ENCODE peak calls at places on chromosomes 12 and 14, in five cellular contexts. E is heart left ventricle, C is coronary artery, R is mesothelial cell of epicardium, M is AG04449. F is an unnamed sample.

GRCh38 chr14:61478971-61479473 is 157.6 kb downstream of the PRKCH start:
- DNase-seq in C (no peak), R (no peak), E (no peak), M (no peak), F (no peak)

GRCh38 chr12:26298785-26299621 is 103.6 kb downstream of the SSPN start:
- DNase-seq in E (no peak), M (no peak), R (no peak), C (no peak), F (no peak)

GRCh38 chr12:7933255-7933726 is 2.7 kb downstream of the SLC2A3 start:
- DNase-seq in E (peak), C (peak), R (peak), M (peak), F (peak)

GRCh38 chr14:64388533-64389243 is 535 bp downstream of the MTHFD1 start:
- DNase-seq in M (no peak), C (no peak), R (no peak), E (peak), F (no peak)

GRCh38 chr12:91817512-91817911 is 328.1 kb downstream of the BTG1 start:
- DNase-seq in M (no peak), E (no peak), R (no peak), C (no peak), F (no peak)

GRCh38 chr12:96136129-96136528 is 58.0 kb upstream of the ELK3 start:
- DNase-seq in C (no peak), R (no peak), E (no peak), M (peak), F (no peak)

GRCh38 chr12:122245553-122245952 is 19.7 kb upstream of the DIABLO start:
- DNase-seq in E (no peak), R (no peak), C (no peak), M (no peak), F (no peak)

GRCh38 chr12:65720136-65720535 is 104.1 kb upstream of the HMGA2 start:
- DNase-seq in M (peak), E (no peak), C (no peak), R (no peak), F (peak)

GRCh38 chr12:20883288-20883687 is 72.8 kb downstream of the SLCO1B3 start:
- DNase-seq in M (no peak), C (no peak), E (peak), R (no peak), F (no peak)

GRCh38 chr12:22577667-22578066 is 33.3 kb upstream of the C2CD5 start:
- DNase-seq in E (no peak), M (no peak), C (no peak), R (no peak), F (no peak)

GRCh38 chr12:12684375-12685106 is 11.4 kb downstream of the GPR19 start:
- DNase-seq in E (no peak), C (no peak), M (no peak), R (peak), F (no peak)

GRCh38 chr14:53180272-53181221 is 27.4 kb upstream of the DDHD1 start:
- DNase-seq in R (no peak), C (no peak), M (no peak), E (no peak), F (no peak)

GRCh38 chr14:35878272-35879140 is 52.4 kb downstream of the BRMS1L start:
- DNase-seq in R (no peak), C (no peak), M (peak), E (peak), F (peak)

GRCh38 chr12:26869908-26870459 is 37.0 kb upstream of the ITPR2 start:
- DNase-seq in R (no peak), C (no peak), E (no peak), M (no peak), F (no peak)

GRCh38 chr12:57632898-57633825 is at the start of gene B4GALNT1:
- DNase-seq in C (peak), R (peak), M (no peak), E (no peak), F (no peak)

GRCh38 chr14:44962573-44963528 is 861 bp downstream of the TOGARAM1 start:
- DNase-seq in M (no peak), E (peak), R (no peak), C (no peak), F (no peak)

GRCh38 chr14:75229923-75230792 is 48.5 kb upstream of the FOS start:
- DNase-seq in R (no peak), M (no peak), E (no peak), C (no peak), F (no peak)

GRCh38 chr12:69052613-69053408 is 119.8 kb upstream of the CPM start:
- DNase-seq in E (no peak), C (no peak), M (peak), R (peak), F (peak)

GRCh38 chr12:92297932-92298681 is 152.5 kb upstream of the BTG1 start:
- DNase-seq in R (no peak), C (no peak), M (no peak), E (no peak), F (peak)

GRCh38 chr12:30417697-30418231 is 277.9 kb downstream of the IPO8 start:
- DNase-seq in M (peak), C (no peak), R (no peak), E (peak), F (peak)

GRCh38 chr12:6613776-6614512 is 6.8 kb upstream of the CHD4 start:
- DNase-seq in E (peak), C (peak), R (peak), M (peak), F (peak)

GRCh38 chr14:97779140-97779539 is 982.0 kb downstream of the VRK1 start:
- DNase-seq in C (no peak), M (no peak), E (no peak), R (no peak), F (no peak)

GRCh38 chr12:62660763-62661162 is 194.1 kb downstream of the MON2 start:
- DNase-seq in R (no peak), C (no peak), M (peak), E (no peak), F (peak)

GRCh38 chr14:101072531-101072930 is 169.0 kb upstream of the RTL1 start:
- DNase-seq in C (peak), E (no peak), R (peak), M (no peak), F (no peak)

GRCh38 chr12:17928708-17929366 is 161.2 kb downstream of the RERGL start:
- DNase-seq in C (no peak), R (no peak), M (peak), E (no peak), F (no peak)

GRCh38 chr12:386651-387050 is 2.5 kb downstream of the KDM5A start:
- DNase-seq in M (no peak), R (no peak), E (no peak), C (no peak), F (no peak)

GRCh38 chr14:51069065-51069464 is 25.8 kb downstream of the TRIM9 start:
- DNase-seq in R (no peak), M (no peak), E (no peak), C (no peak), F (no peak)

GRCh38 chr14:68634346-68634745 is 158.5 kb downstream of the ZFP36L1 start:
- DNase-seq in R (peak), M (no peak), E (no peak), C (peak), F (no peak)

GRCh38 chr14:99529899-99530298 is 48.7 kb downstream of the CCNK start:
- DNase-seq in M (no peak), C (no peak), R (no peak), E (no peak), F (no peak)
- TF ChIP-seq CTCF in M (no peak), C (no peak), R (no peak), E (no peak), F (no peak)

GRCh38 chr12:130396667-130397066 is 59.0 kb downstream of the PIWIL1 start:
- DNase-seq in E (no peak), M (no peak), R (no peak), C (no peak), F (no peak)

GRCh38 chr12:130405332-130405731 is 67.6 kb downstream of the PIWIL1 start:
- DNase-seq in R (no peak), M (no peak), E (no peak), C (no peak), F (no peak)

GRCh38 chr12:130398089-130398848 is 60.6 kb downstream of the PIWIL1 start:
- DNase-seq in E (no peak), C (no peak), M (no peak), R (no peak), F (no peak)

GRCh38 chr12:130401703-130402102 is 64.0 kb downstream of the PIWIL1 start:
- DNase-seq in M (no peak), E (no peak), C (no peak), R (no peak), F (no peak)
- TF ChIP-seq CTCF in M (no peak), E (peak), C (no peak), R (no peak), F (no peak)

DNA sequence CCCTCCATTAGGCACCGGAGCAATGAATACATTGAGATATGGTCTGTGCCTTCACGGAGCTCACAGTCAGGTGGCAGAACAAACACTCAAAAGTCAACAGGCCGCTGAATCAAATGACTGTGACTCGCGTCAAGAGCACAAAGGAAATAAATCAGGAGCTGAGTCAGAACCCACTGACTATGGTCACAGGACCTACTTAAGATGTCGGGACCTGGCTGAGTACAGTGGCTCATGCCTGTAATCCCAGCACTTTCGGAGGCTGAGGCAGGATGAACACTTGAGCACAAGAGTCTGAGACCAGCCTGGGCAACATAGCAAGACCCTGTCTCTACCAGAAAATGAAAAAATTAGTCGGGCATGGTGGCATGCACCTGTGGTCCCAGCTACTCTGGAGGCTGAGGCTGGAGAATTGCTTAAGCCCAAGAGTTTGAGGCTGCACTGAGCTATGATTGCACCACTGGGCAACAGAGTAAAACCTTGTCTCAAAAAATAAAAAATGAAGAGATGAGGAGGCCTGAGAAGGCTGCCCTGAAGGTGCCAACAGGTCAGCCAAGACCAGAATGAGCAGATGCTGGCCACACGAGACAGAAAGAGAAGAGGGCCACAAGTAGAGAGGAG is 19.9 kb downstream of the TMEM233 start:
- DNase-seq in R (no peak), C (no peak), E (no peak), M (no peak), F (no peak)
- TF ChIP-seq CTCF in R (no peak), C (no peak), E (no peak), M (no peak), F (no peak)

DNA sequence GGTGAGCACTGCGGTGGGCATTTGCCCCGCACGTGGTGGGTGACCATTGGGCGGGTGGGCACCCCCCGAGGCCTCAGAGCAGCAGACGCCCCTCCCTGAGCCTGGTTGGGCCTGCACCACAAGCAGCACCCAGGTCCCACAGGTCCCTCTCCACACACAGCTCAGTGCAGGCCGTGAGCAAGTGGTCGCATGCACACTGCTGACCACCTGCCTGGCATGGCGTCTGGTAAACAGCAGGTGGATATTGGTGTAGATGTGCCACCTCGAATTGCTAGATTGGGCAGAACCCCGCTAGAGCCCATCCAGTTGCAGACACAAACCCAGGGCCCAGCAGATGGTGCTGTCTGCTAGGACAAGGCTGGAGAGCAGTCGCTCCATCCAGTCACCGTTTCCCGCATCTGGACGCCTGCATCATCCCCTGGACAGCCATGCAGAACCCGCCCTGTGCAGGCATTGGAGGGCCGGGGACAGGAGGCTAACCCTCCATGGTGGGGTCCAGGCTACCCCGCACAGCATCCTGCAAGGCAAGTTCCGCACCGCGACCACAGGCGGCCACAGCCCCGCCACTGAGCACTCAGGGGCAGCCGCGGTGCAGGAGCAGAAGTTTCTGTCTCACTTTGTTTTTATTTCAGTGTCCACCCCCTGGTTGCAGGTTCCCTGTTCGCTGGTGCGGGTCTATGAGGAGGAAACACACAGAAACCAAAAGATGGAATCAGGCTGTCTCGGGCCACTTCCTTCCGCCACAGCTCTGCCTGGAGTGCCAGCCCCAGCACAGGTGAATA is 45.6 kb upstream of the RIMBP2 start:
- DNase-seq in E (peak), M (peak), C (no peak), R (peak), F (no peak)
- TF ChIP-seq CTCF in E (peak), M (peak), C (no peak), R (no peak), F (peak)

GRCh38 chr12:89551747-89552146 is 25.9 kb upstream of the POC1B start:
- DNase-seq in R (no peak), M (no peak), C (no peak), E (no peak), F (no peak)
- TF ChIP-seq CTCF in R (no peak), M (no peak), C (no peak), E (no peak), F (no peak)

GRCh38 chr12:24155042-24155441 is 205.6 kb upstream of the SOX5 start:
- DNase-seq in C (no peak), R (no peak), E (no peak), M (no peak), F (no peak)
- TF ChIP-seq CTCF in C (no peak), R (peak), E (no peak), M (no peak), F (no peak)

GRCh38 chr12:93896427-93896826 is 219.3 kb downstream of the CRADD start:
- DNase-seq in C (no peak), R (no peak), M (no peak), E (no peak), F (no peak)
- TF ChIP-seq CTCF in C (no peak), R (no peak), M (no peak), E (no peak), F (no peak)

GRCh38 chr12:72136792-72137191 is 135.4 kb upstream of the TRHDE start:
- DNase-seq in R (no peak), M (no peak), C (no peak), E (no peak), F (no peak)

GRCh38 chr12:72134934-72135333 is 137.2 kb upstream of the TRHDE start:
- DNase-seq in M (no peak), C (no peak), E (no peak), R (no peak), F (no peak)

GRCh38 chr12:72139411-72139810 is 132.8 kb upstream of the TRHDE start:
- DNase-seq in R (no peak), C (no peak), M (no peak), E (no peak), F (no peak)

GRCh38 chr12:72133497-72134055 is 138.6 kb upstream of the TRHDE start:
- DNase-seq in M (no peak), R (no peak), C (no peak), E (no peak), F (no peak)
- TF ChIP-seq CTCF in M (peak), R (no peak), C (no peak), E (no peak), F (peak)

DNA sequence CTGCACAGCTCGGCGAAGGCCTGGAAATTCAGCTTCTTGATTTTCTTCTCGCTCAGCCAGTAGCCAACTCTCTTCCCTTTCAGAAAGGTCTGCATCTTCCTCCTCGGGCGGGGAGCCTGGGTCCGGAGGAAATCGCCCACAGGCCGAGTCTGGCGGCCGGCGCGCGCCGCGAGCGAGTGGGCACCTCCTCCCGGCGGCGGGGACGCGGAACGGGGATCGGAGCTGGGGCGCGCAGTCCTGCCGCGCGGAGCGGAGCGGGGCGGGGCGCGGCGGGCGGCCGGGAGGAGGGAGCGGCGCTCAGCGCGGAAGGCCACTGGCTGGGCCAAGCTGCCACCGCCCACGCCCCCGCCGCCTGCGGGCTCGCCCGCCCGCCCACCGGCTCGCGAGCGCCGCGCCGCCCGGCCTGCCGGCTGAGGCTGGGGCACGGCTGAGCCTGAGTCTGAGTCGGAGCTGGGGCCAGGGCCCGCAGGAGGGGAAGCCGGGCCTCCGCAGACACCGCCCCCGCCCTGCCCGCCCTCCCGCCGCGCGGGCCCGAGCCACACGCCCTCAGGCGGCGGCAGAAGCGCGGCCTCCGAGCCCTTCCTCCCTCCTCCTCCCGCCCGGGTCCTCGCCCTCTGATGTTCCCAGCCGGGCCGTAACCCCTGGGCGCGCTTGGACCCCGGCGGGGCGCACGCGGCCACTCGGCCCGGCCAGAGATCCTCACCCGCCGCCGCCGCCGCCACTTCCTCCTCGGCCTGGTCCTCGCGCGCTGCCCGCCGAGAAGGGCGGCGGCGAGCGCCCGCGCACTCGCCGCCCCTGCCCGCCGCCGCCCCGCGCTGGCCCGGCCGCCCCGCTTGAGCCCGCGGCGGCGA is 431 bp downstream of the ITPK1 start:
- DNase-seq in R (peak), C (peak), M (no peak), E (peak), F (peak)
- TF ChIP-seq CTCF in R (no peak), C (no peak), M (peak), E (no peak), F (no peak)

DNA sequence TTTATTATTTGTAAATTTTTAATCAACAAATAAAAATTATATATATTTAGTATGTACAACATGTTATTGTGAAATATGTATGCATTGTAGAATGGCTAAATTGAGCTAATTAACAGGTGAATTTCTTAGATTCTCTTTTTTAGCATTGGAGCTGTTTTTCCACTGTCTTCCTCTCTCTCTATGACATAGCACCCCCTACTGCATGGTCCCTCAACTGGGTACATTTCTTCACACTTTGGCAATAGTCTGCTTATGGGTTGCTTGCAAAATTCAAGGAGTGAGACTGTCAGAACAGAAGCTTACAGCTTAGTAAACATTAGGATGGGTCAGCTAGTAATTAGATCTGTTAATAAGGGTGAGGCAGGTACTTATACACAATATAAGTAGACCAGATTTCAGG is 658.5 kb upstream of the MGAT4C start:
- DNase-seq in C (no peak), E (no peak), R (no peak), M (no peak), F (peak)
- TF ChIP-seq CTCF in C (peak), E (peak), R (peak), M (peak), F (peak)

F was measured in AG09319.